ENCODE peak calls at places on chromosomes 13 and 19, in four cellular contexts. Z is colonic mucosa, V is RWPE1, Q is type B pancreatic cell. O is an unnamed sample.
A peak's percentile ranks its signal among the peaks of the same experiment; 100 is the strongest.

GRCh38 chr13:32883501-32883900 is 132.7 kb upstream of the KL start:
- DNase-seq in Z (no peak), V (peak; percentile 8), Q (peak; percentile 24), O (no peak)

GRCh38 chr19:9937001-9937411 is 691 bp upstream of the OLFM2 start:
- DNase-seq in Z (no peak), V (no peak), Q (no peak), O (no peak)

GRCh38 chr13:113122571-113123225 is at the start of gene F10:
- DNase-seq in Z (peak; percentile 81), V (no peak), Q (peak; percentile 74), O (peak; percentile 84)

GRCh38 chr19:56692496-56692895 is 20.9 kb upstream of the ZNF835 start:
- DNase-seq in Z (no peak), V (no peak), Q (no peak), O (no peak)

GRCh38 chr13:51432576-51432975 is 20.3 kb downstream of the INTS6 start:
- DNase-seq in Z (no peak), V (no peak), Q (no peak), O (no peak)

GRCh38 chr19:6995054-6995453 is 26.2 kb downstream of the MBD3L2B start:
- DNase-seq in Z (no peak), V (no peak), Q (no peak), O (no peak)

GRCh38 chr19:49475995-49476880 is 2.2 kb downstream of the FLT3LG start:
- DNase-seq in Z (peak; percentile 58), V (no peak), Q (no peak), O (no peak)

GRCh38 chr13:110476220-110476617 is 85.3 kb downstream of the RAB20 start:
- DNase-seq in Z (no peak), V (no peak), Q (no peak), O (no peak)

GRCh38 chr13:44715287-44716224 is 139.4 kb upstream of the TSC22D1 start:
- DNase-seq in Z (no peak), V (no peak), Q (no peak), O (no peak)

GRCh38 chr13:113666951-113667701 is at the start of gene GRK1:
- DNase-seq in Z (no peak), V (no peak), Q (peak; percentile 66), O (no peak)

GRCh38 chr19:55406869-55407624 is 541 bp downstream of the UBE2S start:
- DNase-seq in Z (no peak), V (peak; percentile 34), Q (no peak), O (no peak)

GRCh38 chr13:74205313-74205690 is 71.1 kb upstream of the KLF12 start:
- DNase-seq in Z (no peak), V (no peak), Q (no peak), O (no peak)

GRCh38 chr19:1133471-1133929 is 29.7 kb downstream of the GPX4 start:
- DNase-seq in Z (peak; percentile 45), V (peak; percentile 69), Q (no peak), O (no peak)

GRCh38 chr13:80012281-80012680 is 328.6 kb downstream of the SPRY2 start:
- DNase-seq in Z (no peak), V (no peak), Q (no peak), O (no peak)

GRCh38 chr13:98506343-98507059 is 70.4 kb downstream of the STK24 start:
- DNase-seq in Z (no peak), V (no peak), Q (no peak), O (peak; percentile 53)

GRCh38 chr13:85819513-85819912 is 20.3 kb upstream of the SLITRK6 start:
- DNase-seq in Z (no peak), V (no peak), Q (no peak), O (no peak)

GRCh38 chr13:85812282-85812681 is 13.1 kb upstream of the SLITRK6 start:
- DNase-seq in Z (no peak), V (no peak), Q (no peak), O (no peak)

DNA sequence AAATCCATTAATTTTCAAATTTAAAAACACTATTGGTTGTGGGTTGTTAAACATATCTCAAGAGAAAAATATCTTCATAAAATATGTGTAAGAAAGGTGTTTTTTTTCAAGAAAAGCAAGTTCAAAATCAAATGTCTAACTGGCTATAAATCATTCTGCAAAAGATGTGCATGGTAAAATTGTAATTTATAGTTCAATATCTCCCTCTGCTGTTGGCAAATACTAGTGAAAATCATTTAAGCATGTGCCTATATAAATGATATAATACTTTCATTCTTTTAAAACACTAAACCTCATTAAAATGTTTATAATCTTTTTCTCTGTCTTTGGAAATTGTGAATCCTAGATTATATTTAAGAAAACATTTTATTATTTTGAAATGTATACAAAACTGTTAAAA is 17.2 kb upstream of the SLITRK6 start:
- DNase-seq in Z (no peak), V (peak; percentile 0), Q (no peak), O (no peak)
- TF ChIP-seq CTCF in Z (no peak), V (peak; percentile 17), Q (peak; percentile 66), O (peak; percentile 66)

GRCh38 chr13:49494645-49495044 is 1.1 kb upstream of the PHF11 start:
- DNase-seq in Z (no peak), V (no peak), Q (no peak), O (no peak)
- TF ChIP-seq CTCF in Z (no peak), V (no peak), Q (no peak), O (no peak)

GRCh38 chr19:51098366-51099069 is 9.7 kb downstream of the CTU1 start:
- DNase-seq in Z (no peak), V (no peak), Q (no peak), O (no peak)

GRCh38 chr19:51099070-51099382 is 9.2 kb downstream of the CTU1 start:
- DNase-seq in Z (no peak), V (no peak), Q (no peak), O (no peak)

GRCh38 chr19:51097796-51098195 is 10.4 kb downstream of the CTU1 start:
- DNase-seq in Z (no peak), V (no peak), Q (no peak), O (no peak)

GRCh38 chr19:51096473-51097165 is 11.6 kb downstream of the CTU1 start:
- DNase-seq in Z (no peak), V (no peak), Q (no peak), O (no peak)

DNA sequence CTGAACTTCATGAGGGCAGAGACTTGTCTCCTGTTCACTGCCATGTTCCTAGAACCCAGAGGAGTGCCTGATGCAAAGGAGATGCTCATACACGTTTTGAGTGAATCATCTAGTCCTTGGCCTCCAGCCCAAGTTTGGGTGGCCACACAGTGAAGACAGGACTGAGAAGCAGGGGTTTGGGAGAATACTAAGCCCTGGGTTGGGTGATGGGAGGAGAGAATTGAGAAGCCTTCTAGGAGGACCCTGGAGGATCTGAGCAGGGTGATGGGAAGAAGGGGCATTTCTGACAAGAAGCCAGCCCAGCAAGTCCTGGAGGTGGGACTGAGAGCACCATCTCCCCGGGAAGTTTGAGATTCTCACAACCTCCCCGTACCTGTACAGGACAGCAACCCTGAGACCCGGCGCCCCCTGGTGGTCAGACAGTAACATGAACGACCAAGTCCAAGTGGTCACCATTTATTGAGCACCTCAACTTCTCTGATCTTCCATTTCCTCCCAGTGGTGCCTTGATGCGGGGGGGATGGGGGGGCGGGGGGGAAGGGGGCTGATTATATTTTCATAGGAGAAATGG is 11.0 kb downstream of the CTU1 start:
- DNase-seq in Z (peak; percentile 62), V (peak; percentile 80), Q (no peak), O (no peak)
- TF ChIP-seq CTCF in Z (peak; percentile 15), V (peak; percentile 60), Q (peak; percentile 75), O (peak; percentile 52)

GRCh38 chr13:94345374-94346195 is 133.9 kb downstream of the DCT start:
- DNase-seq in Z (no peak), V (peak; percentile 58), Q (no peak), O (no peak)
- TF ChIP-seq CTCF in Z (no peak), V (peak; percentile 50), Q (no peak), O (peak; percentile 55)

GRCh38 chr19:19533826-19534225 is 4.2 kb upstream of the CILP2 start:
- DNase-seq in Z (no peak), V (no peak), Q (no peak), O (no peak)
- TF ChIP-seq CTCF in Z (no peak), V (no peak), Q (no peak), O (no peak)

DNA sequence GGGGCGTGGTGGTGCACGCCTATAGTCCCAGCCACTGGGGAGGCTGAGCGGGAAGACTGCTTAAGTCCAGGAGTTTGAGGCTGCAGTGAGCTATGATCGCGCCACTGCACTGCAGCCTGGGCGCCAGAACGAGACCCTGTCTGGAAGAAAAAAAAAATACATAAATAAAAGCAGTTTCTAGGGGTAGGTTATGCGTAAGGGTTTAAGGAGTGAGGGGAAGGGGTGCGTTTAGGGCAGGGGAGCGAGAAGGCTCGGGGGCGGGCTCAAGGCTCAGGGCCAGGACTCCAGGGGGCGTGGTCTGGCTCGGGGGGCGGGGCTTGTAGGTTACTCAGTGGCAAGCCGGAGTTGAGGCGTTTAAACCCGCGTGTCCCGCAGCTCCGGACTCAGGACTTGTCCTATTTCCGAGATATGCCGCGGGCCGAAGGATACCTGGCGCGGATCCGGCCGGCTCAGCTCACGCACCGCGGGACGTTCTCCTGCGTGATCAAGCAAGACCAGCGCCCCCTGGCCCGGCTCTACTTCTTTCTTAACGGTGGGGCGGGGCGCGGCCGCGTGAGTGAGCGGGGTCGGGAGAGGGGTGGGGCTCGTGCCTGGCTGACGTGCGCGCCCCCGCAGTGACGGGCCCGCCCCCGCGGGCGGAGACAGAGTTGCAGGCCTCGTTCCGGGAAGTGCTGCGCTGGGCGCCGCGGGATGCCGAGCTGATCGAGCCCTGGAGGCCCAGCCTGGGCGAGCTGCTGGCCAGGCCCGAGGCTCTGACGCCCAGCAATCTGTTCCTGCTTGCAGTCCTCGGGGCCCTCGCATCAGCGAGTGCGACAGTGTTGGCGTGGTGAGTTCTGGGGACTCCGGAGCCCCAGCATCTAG is 10.8 kb downstream of the SPACA6 start:
- DNase-seq in Z (peak; percentile 98), V (peak; percentile 94), Q (peak; percentile 96), O (peak; percentile 98)
- TF ChIP-seq CTCF in Z (peak; percentile 24), V (no peak), Q (peak; percentile 66), O (peak; percentile 65)

O was measured in osteocyte.